ENCODE peak calls at places on chromosomes 6 and 20, in ten cellular contexts. D, B, E, Y, T, P, Z, K, I and R are unnamed samples.

GRCh38 chr20:64119301-64119680 is 11.9 kb upstream of the NPBWR2 start:
- DNase-seq in D (peak), B (no peak), E (no peak), Y (no peak), T (no peak), P (no peak), Z (no peak), K (no peak), I (no peak), R (no peak)

GRCh38 chr20:528923-529594 is 14.5 kb downstream of the CSNK2A1 start:
- DNase-seq in D (no peak), B (peak), E (no peak), Y (peak), T (no peak), P (no peak), Z (no peak), K (no peak), I (no peak), R (no peak)

GRCh38 chr20:57749861-57750260 is 40.0 kb upstream of the PMEPA1 start:
- DNase-seq in D (peak), B (no peak), E (no peak), Y (no peak), T (no peak), P (no peak), Z (no peak), K (no peak), I (no peak), R (no peak)

GRCh38 chr6:144334150-144334708 is 49.1 kb downstream of the UTRN start:
- DNase-seq in D (peak), B (no peak), E (peak), Y (no peak), T (no peak), P (no peak), Z (no peak), K (no peak), I (no peak), R (no peak)

GRCh38 chr6:41939848-41940758 is 1.5 kb downstream of the CCND3 start:
- DNase-seq in D (peak), B (no peak), E (no peak), Y (peak), T (no peak), P (peak), Z (no peak), K (no peak), I (no peak), R (no peak)

GRCh38 chr6:116475151-116475550 is 14.0 kb downstream of the CALHM6 start:
- DNase-seq in D (no peak), B (no peak), E (no peak), Y (no peak), T (no peak), P (no peak), Z (no peak), K (no peak), I (no peak), R (no peak)

GRCh38 chr20:57396212-57396611 is 5.0 kb downstream of the RBM38 start:
- DNase-seq in D (no peak), B (no peak), E (no peak), Y (no peak), T (no peak), P (peak), Z (no peak), K (no peak), I (no peak), R (no peak)

GRCh38 chr6:3522561-3523287 is 65.9 kb upstream of the SLC22A23 start:
- DNase-seq in D (no peak), B (peak), E (no peak), Y (peak), T (no peak), P (no peak), Z (no peak), K (no peak), I (no peak), R (no peak)

GRCh38 chr6:3424185-3424927 is 32.5 kb downstream of the SLC22A23 start:
- DNase-seq in D (no peak), B (no peak), E (no peak), Y (no peak), T (no peak), P (no peak), Z (no peak), K (no peak), I (no peak), R (no peak)

GRCh38 chr6:105835373-105835772 is 250.8 kb upstream of the PRDM1 start:
- DNase-seq in D (peak), B (no peak), E (no peak), Y (peak), T (no peak), P (no peak), Z (no peak), K (no peak), I (no peak), R (no peak)

GRCh38 chr6:24355422-24355821 is 2.4 kb downstream of the DCDC2 start:
- DNase-seq in D (no peak), B (no peak), E (no peak), Y (peak), T (no peak), P (no peak), Z (no peak), K (no peak), I (no peak), R (no peak)

GRCh38 chr6:108597601-108598315 is 37.0 kb downstream of the FOXO3 start:
- DNase-seq in D (no peak), B (no peak), E (no peak), Y (no peak), T (no peak), P (no peak), Z (no peak), K (no peak), I (no peak), R (no peak)

GRCh38 chr6:43247115-43247999 is 4.1 kb downstream of the TTBK1 start:
- DNase-seq in D (peak), B (peak), E (peak), Y (peak), T (peak), P (peak), Z (peak), K (peak), I (peak), R (peak)

GRCh38 chr20:32470025-32470861 is 112.1 kb downstream of the ASXL1 start:
- DNase-seq in D (no peak), B (peak), E (no peak), Y (peak), T (no peak), P (peak), Z (no peak), K (peak), I (no peak), R (no peak)

GRCh38 chr6:143579703-143580102 is 68.2 kb upstream of the FUCA2 start:
- DNase-seq in D (no peak), B (peak), E (no peak), Y (peak), T (no peak), P (peak), Z (no peak), K (no peak), I (no peak), R (no peak)

GRCh38 chr6:47426524-47427302 is 50.9 kb upstream of the CD2AP start:
- DNase-seq in D (no peak), B (no peak), E (no peak), Y (no peak), T (no peak), P (no peak), Z (no peak), K (no peak), I (no peak), R (no peak)

GRCh38 chr6:30513451-30513850 is 24.1 kb downstream of the HLA-E start:
- DNase-seq in D (no peak), B (no peak), E (no peak), Y (no peak), T (no peak), P (no peak), Z (no peak), K (no peak), I (no peak), R (no peak)

GRCh38 chr6:7424967-7425807 is 35.6 kb downstream of the RIOK1 start:
- DNase-seq in D (no peak), B (peak), E (no peak), Y (peak), T (no peak), P (peak), Z (peak), K (peak), I (no peak), R (no peak)

GRCh38 chr6:132887204-132887603 is 72.8 kb downstream of the RPS12 start:
- DNase-seq in D (no peak), B (no peak), E (no peak), Y (peak), T (no peak), P (no peak), Z (no peak), K (no peak), I (no peak), R (no peak)

GRCh38 chr6:34572021-34572420 is 15.9 kb upstream of the SPDEF start:
- DNase-seq in D (no peak), B (no peak), E (no peak), Y (no peak), T (no peak), P (no peak), Z (no peak), K (no peak), I (no peak), R (no peak)

GRCh38 chr6:34176261-34177031 is 30.6 kb upstream of the GRM4 start:
- DNase-seq in D (peak), B (no peak), E (peak), Y (no peak), T (no peak), P (no peak), Z (no peak), K (no peak), I (no peak), R (no peak)

GRCh38 chr6:128452713-128453112 is 67.7 kb downstream of the PTPRK start:
- DNase-seq in D (no peak), B (no peak), E (no peak), Y (no peak), T (no peak), P (no peak), Z (no peak), K (no peak), I (no peak), R (no peak)

GRCh38 chr6:137978252-137978896 is 111.3 kb downstream of the TNFAIP3 start:
- DNase-seq in D (no peak), B (no peak), E (no peak), Y (peak), T (no peak), P (no peak), Z (no peak), K (no peak), I (no peak), R (no peak)

GRCh38 chr20:49935746-49936152 is 448 bp upstream of the RNF114 start:
- DNase-seq in D (no peak), B (no peak), E (no peak), Y (no peak), T (peak), P (no peak), Z (no peak), K (no peak), I (no peak), R (no peak)

GRCh38 chr20:46715292-46715756 is 5.9 kb downstream of the SLC2A10 start:
- DNase-seq in D (no peak), B (peak), E (no peak), Y (peak), T (no peak), P (peak), Z (no peak), K (no peak), I (no peak), R (peak)